ENCODE peak calls at places on chromosomes 7 and 10, in nine cellular contexts. S is NCI-H345; N is HCT116; U is T47D; C is cardiac septum; G is activated CD4-positive, alpha-beta memory T cell treated with anti-CD3 and anti-CD28 coated beads for 36 hours; X is stimulated activated CD4-positive, alpha-beta T cell treated with anti-CD3 and anti-CD28 coated beads, Interleukin-4, amount 100 ng/mL, for 24 hours; J is NCI-H1417 treated with DMSO at 0.1 percent for 48 hours; A is ovary. H is an unnamed sample.

GRCh38 chr10:123557366-123558108 is 108.6 kb upstream of the GPR26 start:
- DNase-seq in G (no peak), U (no peak), X (no peak), J (no peak), C (no peak), A (no peak), N (no peak), S (no peak), H (no peak)

GRCh38 chr10:59375990-59376389 is 13.6 kb upstream of the FAM13C start:
- DNase-seq in G (no peak), U (no peak), N (no peak), X (no peak), A (no peak), S (no peak), J (no peak), C (no peak), H (no peak)

GRCh38 chr7:131538071-131538790 is 18.2 kb downstream of the PODXL start:
- DNase-seq in A (no peak), U (no peak), N (peak), J (no peak), X (no peak), S (no peak), C (peak), G (no peak), H (no peak)

GRCh38 chr7:84455788-84456187 is 261.2 kb upstream of the SEMA3A start:
- DNase-seq in A (no peak), G (no peak), X (no peak), U (no peak), C (no peak), J (no peak), S (no peak), N (no peak), H (no peak)

GRCh38 chr7:8125680-8126444 is 136.1 kb downstream of the ICA1 start:
- DNase-seq in U (no peak), A (no peak), G (peak), N (no peak), X (peak), C (no peak), S (no peak), J (no peak), H (no peak)

GRCh38 chr7:129434846-129435318 is 650 bp downstream of the STRIP2 start:
- DNase-seq in S (no peak), G (peak), X (no peak), C (no peak), J (no peak), A (peak), U (no peak), N (no peak), H (no peak)

GRCh38 chr10:86003201-86003621 is 363.4 kb downstream of the GRID1 start:
- DNase-seq in X (no peak), C (no peak), S (no peak), J (no peak), N (no peak), U (no peak), A (no peak), G (no peak), H (no peak)

GRCh38 chr10:9608592-9608991 is 1409.1 kb upstream of the CELF2 start:
- DNase-seq in N (no peak), J (no peak), S (no peak), U (peak), G (no peak), X (no peak), A (no peak), C (no peak), H (no peak)

GRCh38 chr10:125392140-125392539 is 231.8 kb upstream of the CTBP2 start:
- DNase-seq in G (no peak), U (no peak), J (no peak), C (no peak), X (no peak), A (no peak), N (no peak), S (no peak), H (no peak)

GRCh38 chr10:64733980-64734379 is 1212.8 kb downstream of the REEP3 start:
- DNase-seq in C (no peak), G (no peak), N (peak), S (no peak), J (no peak), A (no peak), U (peak), X (no peak), H (no peak)

GRCh38 chr10:62860946-62861345 is 44.8 kb upstream of the EGR2 start:
- DNase-seq in N (no peak), X (no peak), S (peak), A (no peak), G (peak), U (no peak), J (no peak), C (no peak), H (no peak)

GRCh38 chr7:105364748-105365147 is 24.0 kb downstream of the SRPK2 start:
- DNase-seq in J (no peak), A (no peak), N (no peak), G (no peak), S (no peak), U (no peak), C (no peak), X (no peak), H (no peak)

GRCh38 chr7:136868496-136869005 is at the start of gene CHRM2:
- DNase-seq in U (no peak), G (no peak), J (no peak), N (no peak), X (no peak), S (no peak), C (peak), A (no peak), H (no peak)

GRCh38 chr10:60006046-60006445 is 99.7 kb upstream of the CCDC6 start:
- DNase-seq in U (no peak), A (no peak), S (no peak), N (no peak), X (no peak), C (no peak), G (no peak), J (no peak), H (no peak)

GRCh38 chr7:133436014-133436428 is 183.1 kb downstream of the EXOC4 start:
- DNase-seq in C (no peak), A (peak), X (no peak), S (no peak), J (no peak), N (no peak), G (no peak), U (no peak), H (no peak)

GRCh38 chr7:128030999-128031681 is at the start of gene LRRC4:
- DNase-seq in N (no peak), C (peak), A (peak), S (peak), J (no peak), X (peak), G (peak), U (no peak), H (no peak)

GRCh38 chr7:130982160-130982638 is 248.2 kb upstream of the KLF14 start:
- DNase-seq in C (no peak), S (peak), X (no peak), N (no peak), J (peak), U (no peak), A (no peak), G (peak), H (no peak)

GRCh38 chr10:72688208-72688651 is 3.7 kb upstream of the MCU start:
- DNase-seq in X (no peak), N (no peak), A (no peak), J (no peak), C (no peak), U (peak), G (no peak), S (no peak), H (peak)

GRCh38 chr7:100679927-100680588 is 6.5 kb downstream of the GNB2 start:
- DNase-seq in C (no peak), U (no peak), X (no peak), J (no peak), S (no peak), G (no peak), A (peak), N (no peak), H (no peak)

GRCh38 chr7:157497744-157498541 is 161.1 kb downstream of the DNAJB6 start:
- DNase-seq in N (no peak), C (no peak), J (no peak), A (no peak), S (no peak), G (peak), U (no peak), X (peak), H (no peak)

GRCh38 chr7:12732428-12732827 is 45.0 kb downstream of the ARL4A start:
- DNase-seq in X (no peak), G (no peak), N (no peak), A (no peak), S (no peak), C (no peak), J (no peak), U (no peak), H (no peak)

GRCh38 chr7:29401827-29402226 is 161.8 kb upstream of the PRR15 start:
- DNase-seq in S (no peak), X (no peak), J (no peak), A (no peak), N (no peak), U (no peak), G (no peak), C (no peak), H (no peak)

GRCh38 chr7:133859191-133859590 is 267.9 kb upstream of the LRGUK start:
- DNase-seq in X (no peak), U (no peak), J (peak), C (no peak), A (no peak), N (no peak), G (no peak), S (peak), H (no peak)

GRCh38 chr7:31027161-31027965 is 24.7 kb upstream of the ADCYAP1R1 start:
- DNase-seq in X (no peak), C (no peak), J (no peak), G (no peak), S (no peak), A (peak), U (no peak), N (no peak), H (no peak)

H was measured in lung.